ENCODE peak calls at places on chromosomes 6 and 20, in six cellular contexts. H is NCI-H1092 treated with DMSO at 0.1 percent for 48 hours; T is NCI-H226; I is stimulated activated CD8-positive, alpha-beta memory T cell treated with anti-CD3 and anti-CD28 coated beads, Interleukin-12 subunit alpha, Interleukin-12 subunit beta, amount 100 ng/mL, for 4 hours; M is nephron progenitor cell; W is hepatocyte. V is an unnamed sample.

GRCh38 chr6:43278524-43279078 is 19.5 kb upstream of the SLC22A7 start:
- DNase-seq in H (no peak), T (peak; percentile 60), I (no peak), M (no peak), W (no peak), V (no peak)

GRCh38 chr20:11193241-11193640 is 519.4 kb upstream of the JAG1 start:
- DNase-seq in H (no peak), T (no peak), I (no peak), M (no peak), W (no peak), V (no peak)

GRCh38 chr6:26122402-26122792 is 35.2 kb downstream of the HFE start:
- DNase-seq in H (no peak), T (no peak), I (no peak), M (no peak), W (peak; percentile 43), V (no peak)

GRCh38 chr6:148448371-148449010 is 105.9 kb downstream of the SASH1 start:
- DNase-seq in H (no peak), T (no peak), I (no peak), M (no peak), W (no peak), V (no peak)

GRCh38 chr6:122825180-122825579 is 36.1 kb downstream of the SMPDL3A start:
- DNase-seq in H (no peak), T (no peak), I (no peak), M (no peak), W (no peak), V (peak; percentile 79)

GRCh38 chr6:102398788-102399390 is 1005.4 kb downstream of the GRIK2 start:
- DNase-seq in H (no peak), T (no peak), I (no peak), M (no peak), W (no peak), V (no peak)

GRCh38 chr20:57618091-57618765 is 2.0 kb downstream of the ZBP1 start:
- DNase-seq in H (no peak), T (no peak), I (no peak), M (no peak), W (peak; percentile 39), V (no peak)

GRCh38 chr20:32993484-32994050 is 10.7 kb downstream of the SUN5 start:
- DNase-seq in H (no peak), T (no peak), I (no peak), M (no peak), W (no peak), V (no peak)

GRCh38 chr6:104161960-104162669 is 697.6 kb downstream of the HACE1 start:
- DNase-seq in H (no peak), T (peak; percentile 66), I (no peak), M (no peak), W (no peak), V (no peak)

GRCh38 chr6:125537090-125537489 is 212.3 kb upstream of the HEY2 start:
- DNase-seq in H (no peak), T (no peak), I (no peak), M (no peak), W (no peak), V (no peak)

GRCh38 chr6:70667256-70667710 is 400 bp upstream of the SMAP1 start:
- DNase-seq in H (no peak), T (no peak), I (no peak), M (no peak), W (no peak), V (no peak)

GRCh38 chr20:36854343-36855240 is 21.3 kb upstream of the TLDC2 start:
- DNase-seq in H (no peak), T (peak; percentile 77), I (no peak), M (no peak), W (no peak), V (no peak)

GRCh38 chr6:10528170-10528981 is 7.2 kb downstream of the GCNT2 start:
- DNase-seq in H (no peak), T (no peak), I (peak; percentile 4), M (no peak), W (peak; percentile 70), V (peak; percentile 85)

GRCh38 chr6:125314019-125314581 is 12.3 kb upstream of the HDDC2 start:
- DNase-seq in H (peak; percentile 28), T (peak; percentile 41), I (no peak), M (peak; percentile 65), W (peak; percentile 80), V (peak; percentile 81)

GRCh38 chr6:155142902-155143609 is 120.8 kb upstream of the CLDN20 start:
- DNase-seq in H (no peak), T (no peak), I (no peak), M (no peak), W (no peak), V (no peak)

GRCh38 chr6:32790306-32790705 is 26.5 kb downstream of the HLA-DOB start:
- DNase-seq in H (no peak), T (peak; percentile 31), I (no peak), M (no peak), W (no peak), V (no peak)